ENCODE peak calls at places on chromosomes 3 and 15, in ten cellular contexts. K is NCI-H446; W is frontal cortex; D is psoas muscle; U is activated CD8-positive, alpha-beta memory T cell treated with anti-CD3 and anti-CD28 coated beads, Interleukin-2, amount 10 ng/mL, durations not matched to agents 7 days and 5 days; I is hippocampal formation; F is HuH-7.5; Z is endodermal cell; A is activated CD4-positive, alpha-beta T cell treated with anti-CD3 and anti-CD28 coated beads, Interleukin-2, amount 10 ng/mL, durations not matched to agents 7 days and 5 days; G is naive thymus-derived CD8-positive, alpha-beta T cell. N is an unnamed sample.

GRCh38 chr15:99976811-99977271 is 243.6 kb upstream of the LYSMD4 start:
- DNase-seq in K (no peak), W (no peak), D (no peak), U (no peak), I (no peak), F (peak; percentile 59), Z (no peak), A (no peak), G (no peak), N (no peak)

GRCh38 chr3:15099364-15100098 is 583 bp upstream of the RBSN start:
- DNase-seq in K (no peak), W (no peak), D (no peak), U (peak; percentile 46), I (no peak), F (no peak), Z (no peak), A (no peak), G (no peak), N (no peak)

GRCh38 chr15:77418341-77419049 is 1.4 kb downstream of the PEAK1 start:
- DNase-seq in K (no peak), W (no peak), D (no peak), U (no peak), I (no peak), F (no peak), Z (no peak), A (no peak), G (no peak), N (no peak)

GRCh38 chr3:127590282-127590592 is 296 bp downstream of the TPRA1 start:
- DNase-seq in K (no peak), W (no peak), D (no peak), U (peak; percentile 57), I (no peak), F (no peak), Z (no peak), A (peak; percentile 36), G (no peak), N (no peak)

GRCh38 chr3:177420643-177421042 is 223.4 kb upstream of the TBL1XR1 start:
- DNase-seq in K (no peak), W (no peak), D (no peak), U (no peak), I (no peak), F (no peak), Z (no peak), A (no peak), G (no peak), N (no peak)

GRCh38 chr15:77944002-77944867 is 133.3 kb downstream of the TBC1D2B start:
- DNase-seq in K (peak; percentile 3), W (peak; percentile 41), D (peak; percentile 89), U (peak; percentile 70), I (peak; percentile 60), F (peak; percentile 86), Z (peak; percentile 93), A (peak; percentile 27), G (peak; percentile 8), N (peak; percentile 0)

GRCh38 chr15:89303986-89304385 is 30.6 kb downstream of the POLG start:
- DNase-seq in K (no peak), W (no peak), D (no peak), U (no peak), I (no peak), F (no peak), Z (no peak), A (no peak), G (no peak), N (no peak)

GRCh38 chr3:34212671-34213070 is 414.2 kb downstream of the PDCD6IP start:
- DNase-seq in K (no peak), W (no peak), D (no peak), U (no peak), I (no peak), F (no peak), Z (no peak), A (no peak), G (no peak), N (no peak)

GRCh38 chr3:25448750-25449684 is 21.0 kb downstream of the RARB start:
- DNase-seq in K (peak; percentile 63), W (no peak), D (peak; percentile 85), U (no peak), I (peak; percentile 39), F (peak; percentile 55), Z (peak; percentile 70), A (no peak), G (no peak), N (peak; percentile 2)

GRCh38 chr3:139935866-139936817 is 1.2 kb downstream of the CLSTN2 start:
- DNase-seq in K (no peak), W (no peak), D (peak; percentile 39), U (no peak), I (no peak), F (peak; percentile 15), Z (peak; percentile 73), A (no peak), G (no peak), N (peak; percentile 34)

GRCh38 chr15:90870354-90871096 is 2.1 kb downstream of the FURIN start:
- DNase-seq in K (no peak), W (no peak), D (no peak), U (no peak), I (no peak), F (no peak), Z (peak; percentile 69), A (no peak), G (no peak), N (no peak)

GRCh38 chr3:72186485-72186864 is 401.5 kb upstream of the PROK2 start:
- DNase-seq in K (no peak), W (no peak), D (no peak), U (no peak), I (no peak), F (no peak), Z (no peak), A (no peak), G (no peak), N (no peak)

GRCh38 chr3:7171493-7171892 is 310.6 kb downstream of the GRM7 start:
- DNase-seq in K (no peak), W (no peak), D (no peak), U (no peak), I (no peak), F (no peak), Z (no peak), A (no peak), G (no peak), N (no peak)

GRCh38 chr15:69784808-69785550 is 312.7 kb downstream of the TLE3 start:
- DNase-seq in K (no peak), W (no peak), D (no peak), U (no peak), I (no peak), F (no peak), Z (no peak), A (no peak), G (no peak), N (no peak)

GRCh38 chr3:8607285-8608040 is 37.1 kb downstream of the SSUH2 start:
- DNase-seq in K (no peak), W (no peak), D (peak; percentile 61), U (no peak), I (peak; percentile 40), F (peak; percentile 53), Z (peak; percentile 84), A (no peak), G (no peak), N (no peak)

GRCh38 chr15:71811036-71811736 is 832 bp downstream of the NR2E3 start:
- DNase-seq in K (no peak), W (no peak), D (no peak), U (no peak), I (no peak), F (no peak), Z (no peak), A (no peak), G (no peak), N (no peak)

GRCh38 chr15:33149919-33150318 is 44.6 kb downstream of the FMN1 start:
- DNase-seq in K (no peak), W (no peak), D (no peak), U (no peak), I (no peak), F (no peak), Z (no peak), A (no peak), G (no peak), N (no peak)

GRCh38 chr3:37916685-37917084 is 55.0 kb downstream of the CTDSPL start:
- DNase-seq in K (no peak), W (no peak), D (no peak), U (no peak), I (no peak), F (no peak), Z (no peak), A (no peak), G (no peak), N (no peak)

GRCh38 chr15:38895326-38896282 is 331.0 kb upstream of the RASGRP1 start:
- DNase-seq in K (no peak), W (no peak), D (no peak), U (no peak), I (no peak), F (no peak), Z (no peak), A (no peak), G (no peak), N (no peak)

GRCh38 chr3:16288664-16289063 is 23.7 kb downstream of the OXNAD1 start:
- DNase-seq in K (no peak), W (no peak), D (no peak), U (no peak), I (no peak), F (no peak), Z (no peak), A (no peak), G (no peak), N (no peak)

GRCh38 chr3:105904251-105904650 is 35.4 kb upstream of the CBLB start:
- DNase-seq in K (no peak), W (no peak), D (no peak), U (no peak), I (no peak), F (no peak), Z (no peak), A (no peak), G (no peak), N (no peak)

GRCh38 chr3:126320517-126321293 is 36.5 kb downstream of the KLF15 start:
- DNase-seq in K (no peak), W (no peak), D (no peak), U (no peak), I (no peak), F (no peak), Z (peak; percentile 23), A (no peak), G (no peak), N (no peak)

GRCh38 chr3:16759227-16759903 is 125.4 kb upstream of the PLCL2 start:
- DNase-seq in K (no peak), W (no peak), D (no peak), U (no peak), I (no peak), F (no peak), Z (no peak), A (no peak), G (no peak), N (no peak)

GRCh38 chr3:123481722-123482457 is 33.0 kb upstream of the ADCY5 start:
- DNase-seq in K (no peak), W (no peak), D (no peak), U (no peak), I (no peak), F (no peak), Z (peak; percentile 54), A (no peak), G (no peak), N (no peak)

GRCh38 chr3:141738636-141739363 is 702 bp downstream of the RNF7 start:
- DNase-seq in K (no peak), W (peak; percentile 10), D (no peak), U (peak; percentile 50), I (no peak), F (no peak), Z (no peak), A (peak; percentile 36), G (peak; percentile 44), N (peak; percentile 30)

GRCh38 chr3:82354181-82354696 is 592.8 kb upstream of the GBE1 start:
- DNase-seq in K (peak; percentile 71), W (no peak), D (no peak), U (no peak), I (no peak), F (no peak), Z (no peak), A (no peak), G (no peak), N (no peak)

GRCh38 chr3:49649576-49649975 is 24.6 kb upstream of the APEH start:
- DNase-seq in K (no peak), W (no peak), D (no peak), U (no peak), I (no peak), F (no peak), Z (no peak), A (no peak), G (no peak), N (no peak)

GRCh38 chr3:4587061-4587837 is 94.1 kb downstream of the ITPR1 start:
- DNase-seq in K (no peak), W (no peak), D (no peak), U (peak; percentile 62), I (no peak), F (no peak), Z (no peak), A (no peak), G (no peak), N (no peak)

N was measured in NCI-H1694 treated with DMSO at 0.1 percent for 48 hours.